ENCODE peak calls at places on chromosomes 6 and 20, in six cellular contexts. F is H9, M is IMR-90, N is mesenchymal stem cell, W is H1, C is trophoblast cell. E is an unnamed sample.

GRCh38 chr20:19786311-19786710 is 28.3 kb downstream of the RIN2 start:
- DNase-seq in N (peak), F (peak), W (no peak), C (peak), M (peak), E (no peak)

GRCh38 chr20:63268671-63269439 is 3.8 kb upstream of the ARFGAP1 start:
- DNase-seq in N (no peak), C (peak), M (no peak), F (no peak), W (no peak), E (no peak)

GRCh38 chr20:21388566-21388965 is 8.8 kb downstream of the NKX2-4 start:
- DNase-seq in M (no peak), C (no peak), W (no peak), F (no peak), N (no peak), E (no peak)

GRCh38 chr20:17619351-17620093 is 49.6 kb downstream of the DSTN start:
- DNase-seq in M (no peak), F (peak), N (no peak), C (no peak), W (no peak), E (no peak)

GRCh38 chr6:157613011-157613522 is 210.0 kb upstream of the SNX9 start:
- DNase-seq in C (no peak), M (peak), F (no peak), W (no peak), N (peak), E (no peak)

GRCh38 chr20:63896136-63896890 is 1.4 kb downstream of the DNAJC5 start:
- DNase-seq in N (peak), M (peak), C (peak), W (no peak), F (no peak), E (no peak)

GRCh38 chr6:4778086-4778485 is 1.9 kb downstream of the CDYL start:
- DNase-seq in N (no peak), C (no peak), W (no peak), F (no peak), M (no peak), E (no peak)

GRCh38 chr20:18428490-18429173 is 38.2 kb downstream of the DZANK1 start:
- DNase-seq in F (no peak), W (no peak), M (peak), N (no peak), C (no peak), E (no peak)

GRCh38 chr6:37102299-37103168 is 67.4 kb upstream of the PIM1 start:
- DNase-seq in C (peak), N (peak), M (peak), W (peak), F (peak), E (peak)

GRCh38 chr6:98975331-98975891 is 27.7 kb upstream of the FBXL4 start:
- DNase-seq in M (no peak), F (no peak), N (no peak), W (no peak), C (no peak), E (no peak)

GRCh38 chr6:33427585-33428218 is 7.8 kb downstream of the SYNGAP1 start:
- DNase-seq in N (peak), F (peak), C (no peak), W (peak), M (no peak), E (no peak)

GRCh38 chr6:88804701-88805100 is 158.7 kb downstream of the RNGTT start:
- DNase-seq in W (no peak), F (no peak), C (no peak), M (peak), N (no peak), E (no peak)

GRCh38 chr6:29968130-29968529 is 25.8 kb downstream of the HLA-A start:
- DNase-seq in W (no peak), M (peak), C (no peak), F (no peak), N (peak), E (no peak)

GRCh38 chr6:144332177-144332576 is 47.0 kb downstream of the UTRN start:
- DNase-seq in W (no peak), M (no peak), N (no peak), C (no peak), F (no peak), E (no peak)

GRCh38 chr6:151680846-151681425 is 126.5 kb upstream of the ESR1 start:
- DNase-seq in N (no peak), M (no peak), W (no peak), C (no peak), F (no peak), E (no peak)

GRCh38 chr6:84671188-84671587 is 93.2 kb downstream of the TBX18 start:
- DNase-seq in W (no peak), M (no peak), C (no peak), F (no peak), N (no peak), E (no peak)

GRCh38 chr20:41398408-41398807 is 31.8 kb upstream of the EMILIN3 start:
- DNase-seq in C (no peak), M (peak), N (peak), W (no peak), F (no peak), E (no peak)

GRCh38 chr6:95248501-95248900 is 328.8 kb upstream of the MANEA start:
- DNase-seq in C (no peak), W (no peak), N (no peak), M (peak), F (no peak), E (no peak)

GRCh38 chr20:32518593-32519366 is 66.4 kb downstream of the NOL4L start:
- DNase-seq in N (no peak), C (no peak), W (no peak), M (no peak), F (no peak), E (no peak)
- H3K14ac ChIP-seq in N (peak), C (peak), W (no peak), M (no peak), F (no peak), E (peak)

GRCh38 chr6:1055015-1055921 is 256.6 kb upstream of the FOXQ1 start:
- DNase-seq in N (no peak), F (no peak), W (no peak), C (no peak), M (no peak), E (no peak)

GRCh38 chr6:1053587-1053986 is 258.3 kb upstream of the FOXQ1 start:
- DNase-seq in F (no peak), C (no peak), W (no peak), M (no peak), N (no peak), E (no peak)

GRCh38 chr6:1054653-1055014 is 257.3 kb upstream of the FOXQ1 start:
- DNase-seq in W (no peak), M (no peak), F (no peak), C (no peak), N (no peak), E (no peak)

GRCh38 chr6:1049900-1050299 is 262.0 kb upstream of the FOXQ1 start:
- DNase-seq in M (no peak), W (no peak), C (no peak), N (no peak), F (no peak), E (no peak)

DNA sequence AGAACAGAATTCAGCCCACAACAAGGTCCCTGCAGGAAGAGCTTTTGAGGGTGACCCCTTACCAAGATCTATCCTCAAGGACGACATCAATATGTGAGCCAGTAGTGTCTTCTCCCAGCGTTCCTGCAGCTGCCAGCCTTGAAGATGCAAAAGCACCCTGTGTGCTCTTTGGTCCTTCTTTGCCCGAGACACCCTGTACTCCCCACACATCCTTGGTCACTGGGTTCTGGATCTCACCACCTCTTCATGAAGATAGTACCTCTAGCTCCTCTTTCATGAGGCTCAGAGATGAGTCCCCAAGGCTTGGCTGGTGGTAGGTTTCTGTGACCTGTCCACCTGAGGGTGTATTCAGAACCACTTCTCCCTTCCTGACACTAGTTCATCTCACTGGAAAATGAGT is 259.6 kb upstream of the FOXQ1 start:
- DNase-seq in C (no peak), W (no peak), F (no peak), N (no peak), M (no peak), E (no peak)
- H3K14ac ChIP-seq in C (no peak), W (no peak), F (no peak), N (no peak), M (no peak), E (no peak)

GRCh38 chr20:58985656-58986055 is 4.6 kb downstream of the NELFCD start:
- DNase-seq in W (no peak), N (no peak), C (no peak), F (no peak), M (no peak), E (no peak)
- H3K14ac ChIP-seq in W (no peak), N (no peak), C (no peak), F (no peak), M (no peak), E (no peak)

DNA sequence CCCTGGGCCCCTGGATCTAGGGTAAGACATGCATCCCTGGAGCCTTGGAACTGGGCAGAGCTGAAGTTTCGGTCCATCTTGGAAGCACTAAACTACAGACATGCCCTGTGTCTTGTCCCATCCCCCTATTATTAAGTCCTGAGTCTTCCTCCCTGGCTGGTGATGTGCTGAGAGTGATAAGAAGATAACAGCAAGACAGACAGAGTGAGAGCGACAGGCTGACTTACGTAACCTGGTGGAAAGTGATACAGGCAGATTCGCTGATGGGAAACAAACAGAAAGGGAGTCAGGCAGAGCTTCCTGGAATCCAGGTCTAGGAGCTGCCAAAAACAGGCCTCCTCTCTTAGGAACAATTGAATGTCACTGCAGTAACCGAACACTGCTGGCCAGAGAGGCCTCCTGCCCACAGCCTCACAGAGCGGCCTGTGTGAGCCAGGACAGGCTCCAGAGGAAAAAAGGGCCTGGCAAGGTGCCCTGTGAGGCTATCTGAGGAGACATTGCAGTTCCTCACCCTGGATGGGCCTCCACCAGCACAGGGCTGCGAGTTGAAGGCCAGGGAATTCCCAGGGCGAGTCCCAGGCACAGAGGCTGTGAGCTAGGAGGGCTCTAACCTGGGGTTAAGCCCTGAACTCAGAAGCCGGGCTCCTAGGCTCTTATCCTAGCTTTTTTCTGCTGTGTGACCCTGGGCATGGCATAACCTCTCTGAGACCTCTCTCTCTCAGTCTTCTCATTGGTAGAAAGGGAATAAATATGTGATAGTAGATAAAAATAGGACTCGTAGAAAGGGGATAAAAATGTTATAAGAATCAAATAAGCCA is 34.2 kb upstream of the B4GALT5 start:
- DNase-seq in M (peak), N (peak), W (no peak), F (no peak), C (peak), E (no peak)
- H3K14ac ChIP-seq in M (peak), N (peak), W (no peak), F (no peak), C (peak), E (no peak)

GRCh38 chr6:26521485-26522391 is 16.4 kb upstream of the HMGN4 start:
- DNase-seq in M (peak), F (peak), C (peak), N (peak), W (peak), E (peak)

GRCh38 chr6:26519359-26519758 is 18.8 kb upstream of the HMGN4 start:
- DNase-seq in F (no peak), C (no peak), W (no peak), N (no peak), M (no peak), E (no peak)

GRCh38 chr6:26516481-26517427 is 16.7 kb downstream of the BTN1A1 start:
- DNase-seq in W (no peak), M (peak), N (no peak), C (no peak), F (no peak), E (no peak)

GRCh38 chr6:26520840-26521484 is 17.2 kb upstream of the HMGN4 start:
- DNase-seq in N (peak), M (peak), F (peak), C (peak), W (peak), E (peak)

GRCh38 chr6:26520088-26520839 is 17.9 kb upstream of the HMGN4 start:
- DNase-seq in C (no peak), W (no peak), N (no peak), M (no peak), F (no peak), E (no peak)
- H3K14ac ChIP-seq in C (no peak), W (no peak), N (no peak), M (peak), F (peak), E (no peak)

DNA sequence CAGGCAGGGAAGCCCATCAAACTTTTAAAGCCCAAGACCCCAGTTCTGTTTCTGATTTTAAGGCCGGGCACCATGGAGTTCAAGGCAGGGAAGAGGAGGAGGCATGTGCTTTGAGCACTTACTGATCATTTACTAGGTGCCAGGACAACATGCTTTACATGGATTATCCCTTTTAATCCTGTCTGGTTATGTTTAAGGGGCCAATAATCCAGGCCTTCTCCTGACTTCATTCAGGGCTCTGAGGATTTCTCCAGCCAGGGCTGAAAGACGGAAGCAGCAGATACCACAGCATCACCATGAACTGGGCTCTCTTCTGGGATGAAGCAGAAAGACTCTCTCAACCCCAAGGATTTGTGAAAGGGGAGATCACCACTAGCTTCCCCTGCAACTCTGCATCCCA is 4.1 kb downstream of the CCND3 start:
- DNase-seq in F (no peak), W (no peak), N (no peak), M (no peak), C (no peak), E (no peak)
- H3K14ac ChIP-seq in F (no peak), W (no peak), N (no peak), M (no peak), C (no peak), E (no peak)

GRCh38 chr6:140779341-140779740 is 1353.4 kb upstream of the GJE1 start:
- DNase-seq in N (peak), M (peak), F (no peak), W (no peak), C (no peak), E (no peak)
- H3K14ac ChIP-seq in N (no peak), M (no peak), F (no peak), W (no peak), C (no peak), E (no peak)

GRCh38 chr6:104064876-104065275 is 794.8 kb downstream of the HACE1 start:
- DNase-seq in F (no peak), M (no peak), N (no peak), W (no peak), C (no peak), E (no peak)
- H3K14ac ChIP-seq in F (no peak), M (no peak), N (no peak), W (no peak), C (no peak), E (no peak)

E was measured in neuronal stem cell.